ENCODE peak calls at places on chromosomes 7 and 10, in four cellular contexts. G, O, T and Y are unnamed samples.

GRCh38 chr7:2431260-2431867 is 28.0 kb downstream of the CHST12 start:
- DNase-seq in O (peak; percentile 57), T (peak; percentile 50), G (peak; percentile 30), Y (no peak)

GRCh38 chr10:28532223-28532508 is 752 bp upstream of the WAC start:
- DNase-seq in T (no peak), G (no peak), O (no peak), Y (no peak)

GRCh38 chr7:24755541-24756416 is 1.5 kb downstream of the GSDME start:
- DNase-seq in G (no peak), O (peak; percentile 25), T (no peak), Y (no peak)

GRCh38 chr10:78316451-78316931 is 282.8 kb downstream of the RPS24 start:
- DNase-seq in O (no peak), G (peak; percentile 32), T (no peak), Y (no peak)

GRCh38 chr10:106577266-106577665 is 587.2 kb downstream of the SORCS1 start:
- DNase-seq in G (peak; percentile 54), O (no peak), T (peak; percentile 12), Y (no peak)

GRCh38 chr10:14184841-14185500 is 145.8 kb downstream of the FRMD4A start:
- DNase-seq in G (peak; percentile 10), O (peak; percentile 74), T (no peak), Y (peak; percentile 11)

GRCh38 chr7:91949221-91950009 is 8.8 kb downstream of the AKAP9 start:
- DNase-seq in T (no peak), G (peak; percentile 12), O (no peak), Y (no peak)

GRCh38 chr7:97971120-97971989 is 18.6 kb downstream of the OCM2 start:
- DNase-seq in T (peak; percentile 6), G (peak; percentile 25), O (peak; percentile 51), Y (peak; percentile 26)

GRCh38 chr10:53434413-53434812 is 661.8 kb upstream of the MBL2 start:
- DNase-seq in G (no peak), O (no peak), T (no peak), Y (no peak)

GRCh38 chr7:94324380-94325120 is 70.1 kb upstream of the COL1A2 start:
- DNase-seq in T (no peak), G (no peak), O (no peak), Y (no peak)

GRCh38 chr10:73590881-73591577 is at the start of gene USP54:
- DNase-seq in O (no peak), G (peak; percentile 82), T (peak; percentile 53), Y (no peak)

GRCh38 chr10:44859546-44860285 is 51.4 kb upstream of the TMEM72 start:
- DNase-seq in O (no peak), G (no peak), T (no peak), Y (no peak)

GRCh38 chr7:5525271-5526189 is 101.9 kb upstream of the TNRC18 start:
- DNase-seq in T (peak; percentile 63), G (peak; percentile 80), O (no peak), Y (peak; percentile 73)

GRCh38 chr7:112202819-112203218 is 3.4 kb downstream of the DOCK4 start:
- DNase-seq in G (peak; percentile 14), T (no peak), O (no peak), Y (peak; percentile 53)

GRCh38 chr7:31114593-31115343 is 62.7 kb downstream of the ADCYAP1R1 start:
- DNase-seq in T (peak; percentile 58), O (peak; percentile 29), G (peak; percentile 64), Y (no peak)

GRCh38 chr7:118846977-118847376 is 622.5 kb downstream of the ANKRD7 start:
- DNase-seq in G (no peak), T (no peak), O (no peak), Y (no peak)

GRCh38 chr7:98265841-98266271 is 13.8 kb upstream of the TECPR1 start:
- DNase-seq in G (no peak), O (no peak), T (no peak), Y (no peak)

GRCh38 chr10:33617381-33617780 is 282.9 kb upstream of the NRP1 start:
- DNase-seq in G (peak; percentile 65), O (no peak), T (no peak), Y (peak; percentile 52)

GRCh38 chr7:47371733-47372368 is 210.1 kb downstream of the TNS3 start:
- DNase-seq in T (peak; percentile 92), O (no peak), G (peak; percentile 65), Y (no peak)

GRCh38 chr7:124698964-124699363 is 66.6 kb downstream of the GPR37 start:
- DNase-seq in T (no peak), G (no peak), O (no peak), Y (peak; percentile 73)

GRCh38 chr7:48962821-48963505 is 38.6 kb downstream of the CDC14C start:
- DNase-seq in T (no peak), G (peak; percentile 53), O (no peak), Y (no peak)

GRCh38 chr7:17558558-17559332 is 260.3 kb downstream of the AHR start:
- DNase-seq in T (peak; percentile 21), G (no peak), O (no peak), Y (no peak)